ENCODE peak calls at places on chromosomes 2 and 18, in four cellular contexts. S, C, Z and M are unnamed samples.

GRCh38 chr2:220701115-220701514 is 871.0 kb downstream of the EPHA4 start:
- DNase-seq in S (no peak), C (no peak), Z (no peak), M (no peak)

GRCh38 chr2:230643576-230644291 is 68.9 kb upstream of the CAB39 start:
- DNase-seq in S (no peak), C (no peak), Z (no peak), M (no peak)

GRCh38 chr18:53798516-53798915 is 426.0 kb downstream of the MBD2 start:
- DNase-seq in S (no peak), C (no peak), Z (no peak), M (no peak)

GRCh38 chr18:32770181-32770650 is 2.6 kb downstream of the KLHL14 start:
- DNase-seq in S (no peak), C (no peak), Z (peak; percentile 23), M (no peak)

GRCh38 chr2:239002960-239003932 is 155.4 kb downstream of the TWIST2 start:
- DNase-seq in S (no peak), C (no peak), Z (no peak), M (no peak)

GRCh38 chr2:39093208-39093898 is 27.5 kb downstream of the SOS1 start:
- DNase-seq in S (no peak), C (no peak), Z (no peak), M (no peak)

GRCh38 chr2:58235170-58235569 is 6.0 kb downstream of the FANCL start:
- DNase-seq in S (no peak), C (no peak), Z (no peak), M (no peak)

GRCh38 chr18:72458256-72458655 is 85.9 kb downstream of the CBLN2 start:
- DNase-seq in S (no peak), C (no peak), Z (no peak), M (peak; percentile 6)

GRCh38 chr2:240146591-240147278 is 6.3 kb upstream of the OTOS start:
- DNase-seq in S (no peak), C (no peak), Z (no peak), M (no peak)

GRCh38 chr2:152715854-152716428 is 1.3 kb downstream of the PRPF40A start:
- DNase-seq in S (no peak), C (no peak), Z (peak; percentile 84), M (peak; percentile 25)

GRCh38 chr2:62227386-62228075 is 31.6 kb downstream of the B3GNT2 start:
- DNase-seq in S (no peak), C (no peak), Z (no peak), M (no peak)

GRCh38 chr18:73270919-73271318 is 403.1 kb upstream of the NETO1 start:
- DNase-seq in S (no peak), C (no peak), Z (no peak), M (no peak)

GRCh38 chr2:10372862-10373240 is 70.1 kb downstream of the HPCAL1 start:
- DNase-seq in S (no peak), C (no peak), Z (no peak), M (no peak)

GRCh38 chr2:237085261-237086221 is at the start of gene COPS8:
- DNase-seq in S (peak; percentile 83), C (peak; percentile 55), Z (peak; percentile 88), M (peak; percentile 94)

GRCh38 chr2:57313678-57314077 is 732.9 kb upstream of the VRK2 start:
- DNase-seq in S (no peak), C (no peak), Z (peak; percentile 1), M (no peak)

GRCh38 chr2:79982445-79982844 is 322.1 kb downstream of the LRRTM1 start:
- DNase-seq in S (peak; percentile 36), C (no peak), Z (peak; percentile 18), M (no peak)

GRCh38 chr2:64157792-64158191 is 13.6 kb upstream of the PELI1 start:
- DNase-seq in S (no peak), C (no peak), Z (no peak), M (no peak)

GRCh38 chr18:45617284-45617683 is 2.0 kb downstream of the SLC14A2 start:
- DNase-seq in S (no peak), C (no peak), Z (no peak), M (no peak)

GRCh38 chr18:5237083-5237722 is 40.1 kb upstream of the AKAIN1 start:
- DNase-seq in S (no peak), C (no peak), Z (peak; percentile 30), M (no peak)

GRCh38 chr2:234795974-234796690 is 155.7 kb upstream of the SH3BP4 start:
- DNase-seq in S (no peak), C (no peak), Z (peak; percentile 21), M (no peak)

GRCh38 chr2:226080323-226080722 is 680.8 kb downstream of the NYAP2 start:
- DNase-seq in S (no peak), C (no peak), Z (no peak), M (no peak)

GRCh38 chr2:152336854-152337510 is 2.0 kb downstream of the FMNL2 start:
- DNase-seq in S (no peak), C (no peak), Z (no peak), M (no peak)

GRCh38 chr2:705971-706511 is 28.8 kb upstream of the TMEM18 start:
- DNase-seq in S (no peak), C (peak; percentile 60), Z (no peak), M (no peak)

GRCh38 chr2:111663471-111663951 is 220.5 kb downstream of the ANAPC1 start:
- DNase-seq in S (peak; percentile 44), C (no peak), Z (peak; percentile 67), M (peak; percentile 16)

GRCh38 chr2:120278901-120279300 is 26.2 kb downstream of the RALB start:
- DNase-seq in S (no peak), C (no peak), Z (no peak), M (no peak)

GRCh38 chr18:55546873-55547704 is 40.9 kb downstream of the TCF4 start:
- DNase-seq in S (no peak), C (no peak), Z (no peak), M (peak; percentile 19)

GRCh38 chr2:165558832-165559231 is 89.3 kb downstream of the CSRNP3 start:
- DNase-seq in S (no peak), C (no peak), Z (no peak), M (no peak)

GRCh38 chr2:119546446-119546765 is 2.2 kb downstream of the CFAP221 start:
- DNase-seq in S (peak; percentile 20), C (no peak), Z (no peak), M (no peak)

GRCh38 chr2:239646184-239646583 is 245.4 kb upstream of the HDAC4 start:
- DNase-seq in S (no peak), C (no peak), Z (no peak), M (no peak)

GRCh38 chr2:140643761-140644187 is 1487.0 kb downstream of the LRP1B start:
- DNase-seq in S (no peak), C (no peak), Z (no peak), M (peak; percentile 40)

GRCh38 chr2:17470855-17471641 is 47.2 kb downstream of the RAD51AP2 start:
- DNase-seq in S (peak; percentile 20), C (peak; percentile 4), Z (peak; percentile 71), M (peak; percentile 6)

GRCh38 chr2:241886840-241887447 is 17.4 kb downstream of the RTP5 start:
- DNase-seq in S (no peak), C (no peak), Z (no peak), M (no peak)

GRCh38 chr2:120539937-120540718 is 194.2 kb downstream of the INHBB start:
- DNase-seq in S (no peak), C (no peak), Z (peak; percentile 94), M (no peak)

DNA sequence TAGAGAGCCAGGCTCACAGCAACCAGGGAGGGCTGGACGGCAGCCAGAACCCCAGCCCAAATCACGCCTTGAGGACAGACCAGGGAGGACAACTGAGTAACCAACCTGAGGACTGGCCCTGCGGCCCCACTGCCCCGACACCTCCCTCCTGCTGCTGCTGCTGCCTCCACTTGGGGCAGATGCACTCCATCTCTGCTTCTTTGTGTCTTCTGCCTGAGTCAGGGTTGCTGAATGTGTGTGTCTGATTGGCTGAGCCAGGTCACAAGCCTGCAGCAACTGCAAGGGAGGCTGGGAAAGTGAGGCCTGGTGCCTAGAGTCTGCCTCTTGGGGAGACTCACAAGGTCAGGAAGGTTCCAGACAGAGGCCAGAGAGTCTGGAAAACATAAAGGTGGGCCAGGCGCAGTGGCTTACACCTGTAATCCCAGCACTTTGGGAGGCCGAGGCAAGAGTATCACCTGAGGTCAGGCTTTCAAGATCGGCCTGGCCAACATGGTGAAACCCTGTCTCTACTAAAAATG is 83.4 kb downstream of the ZFP36L2 start:
- DNase-seq in S (peak; percentile 53), C (no peak), Z (peak; percentile 78), M (no peak)
- TF ChIP-seq MYC in S (no peak), C (no peak), Z (peak; percentile 43), M (no peak)

DNA sequence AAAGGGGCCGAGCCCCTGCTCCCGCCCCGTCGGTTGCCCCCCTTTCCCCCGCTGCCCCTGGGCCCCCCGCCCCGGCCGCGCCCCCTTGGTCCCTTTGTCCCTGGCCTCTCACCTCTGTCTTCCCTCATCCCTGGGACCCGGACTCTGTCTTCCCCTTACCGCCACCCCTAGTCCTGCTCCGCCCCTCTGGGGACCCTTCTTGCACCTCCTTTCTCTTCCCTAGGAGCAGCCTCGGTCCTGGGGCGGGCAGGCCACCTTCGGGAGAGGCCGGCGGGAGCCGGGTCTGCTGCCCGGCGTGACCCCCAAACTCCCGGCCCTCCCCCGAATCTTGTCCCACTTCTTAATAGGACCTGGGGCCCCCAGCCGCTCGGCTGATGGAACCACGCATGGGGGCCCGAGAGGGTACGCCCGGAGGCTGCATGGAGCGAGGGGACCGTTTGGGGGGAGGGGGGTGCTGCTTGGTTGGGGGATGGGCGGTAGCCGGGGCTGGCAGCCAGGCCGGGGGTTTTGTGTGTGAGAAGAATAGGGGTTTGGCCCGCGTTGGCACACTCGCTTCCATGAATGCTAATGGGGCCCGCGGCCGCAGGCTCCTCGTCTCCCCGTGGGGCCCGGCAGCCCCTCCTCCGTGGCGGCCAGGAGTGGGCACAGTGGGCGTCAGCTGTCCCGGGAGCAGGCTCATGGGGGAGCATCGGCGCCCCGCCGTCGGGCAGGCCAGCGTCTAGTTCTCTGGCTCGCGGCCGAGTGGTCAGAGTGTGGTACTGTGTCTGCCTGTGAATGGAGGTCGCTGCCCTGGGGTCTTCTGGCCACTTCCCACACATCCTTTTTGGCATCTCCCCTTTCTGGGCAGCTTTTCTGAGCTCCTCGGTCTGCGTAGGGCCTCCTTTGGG is 951 bp downstream of the GAREM2 start:
- DNase-seq in S (peak; percentile 18), C (no peak), Z (no peak), M (no peak)
- TF ChIP-seq EZH2 in S (no peak), C (no peak), Z (no peak), M (peak; percentile 92)

GRCh38 chr2:162887087-162887486 is 48.5 kb upstream of the KCNH7 start:
- DNase-seq in S (no peak), C (no peak), Z (no peak), M (no peak)
- H3K4me3 ChIP-seq in S (no peak overlapping the region), C (no peak overlapping the region), Z (no peak overlapping the region), M (no peak overlapping the region)

GRCh38 chr2:181805228-181806038 is 86.1 kb upstream of the ITPRID2 start:
- DNase-seq in S (no peak), C (no peak), Z (no peak), M (peak; percentile 91)

GRCh38 chr2:181806039-181806392 is 85.5 kb upstream of the ITPRID2 start:
- DNase-seq in S (no peak), C (no peak), Z (no peak), M (no peak)

GRCh38 chr2:181810823-181811695 is 80.5 kb upstream of the ITPRID2 start:
- DNase-seq in S (peak; percentile 22), C (no peak), Z (peak; percentile 74), M (peak; percentile 99)

GRCh38 chr2:181812106-181812745 is 79.3 kb upstream of the ITPRID2 start:
- DNase-seq in S (no peak), C (no peak), Z (no peak), M (peak; percentile 75)

DNA sequence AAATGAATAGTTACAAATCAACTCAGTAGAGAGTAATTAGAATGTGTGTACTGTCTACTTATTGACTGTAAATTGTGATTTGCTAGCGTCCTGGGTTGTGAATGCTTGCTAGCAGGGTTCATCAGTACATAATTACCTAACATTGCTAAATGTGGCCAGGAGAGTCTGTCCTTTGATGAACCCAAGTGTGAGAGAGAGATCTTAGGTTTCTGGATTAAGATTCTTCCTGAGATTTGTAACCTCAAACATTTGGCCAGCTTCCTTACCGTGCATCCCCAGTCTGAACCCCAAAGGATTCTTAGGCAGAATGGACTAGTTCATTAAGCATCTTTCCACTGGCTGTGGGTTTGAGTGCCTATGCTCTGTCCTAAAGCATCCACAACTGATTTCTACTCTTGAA is 84.0 kb upstream of the ITPRID2 start:
- DNase-seq in S (no peak), C (no peak), Z (no peak), M (no peak)
- TF ChIP-seq MYC in S (no peak), C (no peak), Z (no peak), M (no peak)